ENCODE peak calls at places on chromosome 18, in eight cellular contexts. A is omental fat pad, T is glutamatergic neuron, Y is K562, Q is CD14-positive monocyte, X is body of pancreas, V is mammary epithelial cell, K is D721Med. I is an unnamed sample.

GRCh38 chr18:833197-833596 is 21.2 kb upstream of the YES1 start:
- DNase-seq in A (no peak), T (no peak), Y (no peak), Q (no peak), X (no peak), V (no peak), K (no peak), I (no peak)

GRCh38 chr18:22504665-22505064 is 87.0 kb upstream of the CTAGE1 start:
- DNase-seq in A (no peak), T (no peak), Y (no peak), Q (no peak), X (no peak), V (peak; percentile 52), K (no peak), I (peak; percentile 18)

GRCh38 chr18:57331718-57332117 is 20.6 kb upstream of the ST8SIA3 start:
- DNase-seq in A (no peak), T (no peak), Y (no peak), Q (no peak), X (no peak), V (peak; percentile 61), K (no peak), I (peak; percentile 38)

GRCh38 chr18:26017929-26018328 is 72.5 kb downstream of the SS18 start:
- DNase-seq in A (no peak), T (no peak), Y (no peak), Q (no peak), X (no peak), V (no peak), K (no peak), I (no peak)

GRCh38 chr18:7482342-7482741 is 84.8 kb upstream of the PTPRM start:
- DNase-seq in A (no peak), T (no peak), Y (no peak), Q (no peak), X (no peak), V (peak; percentile 45), K (no peak), I (peak; percentile 4)

GRCh38 chr18:48575301-48575657 is 36.4 kb downstream of the CTIF start:
- DNase-seq in A (no peak), T (no peak), Y (no peak), Q (no peak), X (no peak), V (no peak), K (no peak), I (no peak)

GRCh38 chr18:22098563-22098989 is 70.8 kb upstream of the GATA6 start:
- DNase-seq in A (no peak), T (no peak), Y (no peak), Q (no peak), X (no peak), V (no peak), K (no peak), I (no peak)

GRCh38 chr18:58567453-58568196 is 61.3 kb downstream of the ALPK2 start:
- DNase-seq in A (no peak), T (no peak), Y (no peak), Q (no peak), X (no peak), V (peak; percentile 98), K (no peak), I (peak; percentile 96)

GRCh38 chr18:30177056-30177455 is 865.5 kb downstream of the DSC3 start:
- DNase-seq in A (no peak), T (no peak), Y (no peak), Q (no peak), X (no peak), V (peak; percentile 14), K (no peak), I (peak; percentile 1)

GRCh38 chr18:76487076-76487475 is 8.0 kb downstream of the ZNF516 start:
- DNase-seq in A (no peak), T (no peak), Y (no peak), Q (no peak), X (no peak), V (no peak), K (no peak), I (no peak)

GRCh38 chr18:42028232-42028832 is 73.3 kb downstream of the PIK3C3 start:
- DNase-seq in A (no peak), T (peak; percentile 36), Y (peak; percentile 14), Q (no peak), X (no peak), V (no peak), K (no peak), I (peak; percentile 38)

GRCh38 chr18:45166341-45167108 is 448.8 kb upstream of the SLC14A2 start:
- DNase-seq in A (no peak), T (no peak), Y (no peak), Q (no peak), X (no peak), V (peak; percentile 97), K (no peak), I (peak; percentile 97)

GRCh38 chr18:21218862-21219261 is 23.2 kb upstream of the GREB1L start:
- DNase-seq in A (no peak), T (no peak), Y (no peak), Q (no peak), X (no peak), V (no peak), K (no peak), I (no peak)

GRCh38 chr18:45320724-45321123 is 294.6 kb upstream of the SLC14A2 start:
- DNase-seq in A (no peak), T (no peak), Y (no peak), Q (no peak), X (no peak), V (no peak), K (no peak), I (no peak)

GRCh38 chr18:60372598-60372997 is at the start of gene MC4R:
- DNase-seq in A (no peak), T (peak; percentile 53), Y (no peak), Q (no peak), X (no peak), V (peak; percentile 35), K (peak; percentile 92), I (no peak)

GRCh38 chr18:25592804-25593360 is 240.9 kb upstream of the ZNF521 start:
- DNase-seq in A (no peak), T (no peak), Y (no peak), Q (no peak), X (no peak), V (no peak), K (no peak), I (no peak)

GRCh38 chr18:34097312-34097711 is 127.4 kb downstream of the NOL4 start:
- DNase-seq in A (no peak), T (no peak), Y (no peak), Q (no peak), X (no peak), V (peak; percentile 20), K (no peak), I (peak; percentile 27)

GRCh38 chr18:23585007-23585871 is 1.1 kb downstream of the NPC1 start:
- DNase-seq in A (no peak), T (no peak), Y (peak; percentile 46), Q (peak; percentile 58), X (no peak), V (peak; percentile 82), K (no peak), I (peak; percentile 41)

GRCh38 chr18:79484661-79485621 is 89.2 kb downstream of the NFATC1 start:
- DNase-seq in A (no peak), T (peak; percentile 15), Y (no peak), Q (peak; percentile 38), X (no peak), V (no peak), K (no peak), I (no peak)

DNA sequence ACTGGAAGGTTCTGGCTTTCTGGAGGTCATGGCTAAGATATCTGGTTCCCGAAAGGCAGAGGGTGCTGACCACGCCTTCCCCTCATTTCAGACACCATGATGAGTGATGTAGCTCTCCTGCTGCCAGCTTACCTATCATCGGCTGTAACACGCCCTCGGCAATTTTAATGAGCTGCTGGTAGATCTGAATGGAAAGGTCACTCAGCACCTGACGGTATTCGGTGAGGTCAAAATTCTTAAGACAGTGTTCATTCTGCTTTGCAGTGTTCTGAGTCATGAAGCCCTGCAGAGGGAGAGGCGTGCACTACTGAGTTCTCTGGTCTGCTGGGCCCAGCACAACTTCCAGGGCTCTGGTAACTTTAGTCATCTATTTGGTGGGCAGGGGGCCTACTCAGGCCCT is 25.7 kb upstream of the ACAA2 start:
- DNase-seq in A (no peak), T (no peak), Y (no peak), Q (no peak), X (no peak), V (peak; percentile 66), K (no peak), I (peak; percentile 83)
- TF ChIP-seq CTCF in A (no peak), T (no peak), Y (no peak), Q (no peak), X (no peak), V (no peak), K (no peak), I (no peak)

GRCh38 chr18:69002233-69002632 is 204.4 kb downstream of the CCDC102B start:
- DNase-seq in A (no peak), T (no peak), Y (no peak), Q (no peak), X (no peak), V (no peak), K (no peak), I (peak; percentile 15)
- TF ChIP-seq CTCF in A (no peak), T (peak; percentile 53), Y (no peak), Q (peak; percentile 7), X (no peak), V (peak; percentile 8), K (no peak), I (peak; percentile 21)

GRCh38 chr18:32770651-32771168 is 2.1 kb downstream of the KLHL14 start:
- DNase-seq in A (no peak), T (peak; percentile 24), Y (no peak), Q (no peak), X (peak; percentile 12), V (no peak), K (no peak), I (no peak)

GRCh38 chr18:32771169-32771751 is 1.6 kb downstream of the KLHL14 start:
- DNase-seq in A (no peak), T (peak; percentile 41), Y (no peak), Q (no peak), X (peak; percentile 18), V (no peak), K (peak; percentile 32), I (no peak)

GRCh38 chr18:32768646-32769206 is 4.1 kb downstream of the KLHL14 start:
- DNase-seq in A (no peak), T (no peak), Y (no peak), Q (no peak), X (no peak), V (no peak), K (no peak), I (no peak)

GRCh38 chr18:32770181-32770650 is 2.6 kb downstream of the KLHL14 start:
- DNase-seq in A (no peak), T (peak; percentile 48), Y (no peak), Q (no peak), X (peak; percentile 12), V (no peak), K (no peak), I (no peak)

GRCh38 chr18:32769242-32770180 is 3.3 kb downstream of the KLHL14 start:
- DNase-seq in A (no peak), T (peak; percentile 45), Y (no peak), Q (no peak), X (peak; percentile 15), V (no peak), K (peak; percentile 39), I (no peak)
- TF ChIP-seq CTCF in A (no peak), T (no peak), Y (no peak), Q (no peak), X (no peak), V (no peak), K (no peak), I (no peak)

DNA sequence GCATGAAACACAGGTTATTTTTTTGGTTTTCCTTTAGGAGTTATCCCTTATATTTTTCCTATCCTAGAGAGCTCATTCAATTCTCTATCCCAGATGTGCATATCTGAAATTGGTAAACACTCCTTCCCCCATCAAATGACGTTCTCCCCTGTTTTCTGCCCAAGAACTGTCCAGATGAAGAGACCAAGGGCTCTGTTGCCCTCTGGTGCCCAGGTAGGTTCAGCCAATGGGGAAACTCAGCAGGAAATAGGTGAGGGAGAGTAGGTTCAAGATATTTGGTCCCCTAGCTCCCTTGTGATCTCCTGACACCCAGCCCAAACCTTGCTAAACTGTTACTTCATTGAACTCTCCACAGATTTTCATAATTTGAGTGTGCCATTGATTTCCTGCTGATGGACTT is 14.1 kb upstream of the INO80C start:
- DNase-seq in A (no peak), T (no peak), Y (no peak), Q (no peak), X (no peak), V (no peak), K (no peak), I (peak; percentile 27)
- TF ChIP-seq CTCF in A (no peak), T (no peak), Y (peak; percentile 19), Q (no peak), X (no peak), V (no peak), K (peak; percentile 19), I (no peak)